ENCODE peak calls at places on chromosome 1, in ten cellular contexts. One of them, this sample, is unnamed.

GRCh38 chr1:76832521-76832920 is 34.8 kb upstream of the ST6GALNAC5 start:
- DNase-seq in astrocyte of the spinal cord: no peak
- DNase-seq in mammary epithelial cell: peak
- DNase-seq in heart right ventricle: no peak
- DNase-seq in AG04450: no peak
- DNase-seq in lower leg skin: no peak
- DNase-seq in A673: no peak
- DNase-seq in lower lobe of right lung: no peak
- DNase-seq in osteocyte: no peak
- DNase-seq in adrenal gland: no peak
- DNase-seq in this sample: no peak

GRCh38 chr1:228393268-228393699 is 13.4 kb downstream of the TRIM11 start:
- DNase-seq in astrocyte of the spinal cord: peak
- DNase-seq in mammary epithelial cell: no peak
- DNase-seq in heart right ventricle: peak
- DNase-seq in AG04450: peak
- DNase-seq in lower leg skin: peak
- DNase-seq in A673: peak
- DNase-seq in lower lobe of right lung: peak
- DNase-seq in osteocyte: no peak
- DNase-seq in adrenal gland: peak
- DNase-seq in this sample: no peak

GRCh38 chr1:26358411-26359384 is 4.8 kb upstream of the CRYBG2 start:
- DNase-seq in astrocyte of the spinal cord: no peak
- DNase-seq in mammary epithelial cell: peak
- DNase-seq in heart right ventricle: no peak
- DNase-seq in AG04450: no peak
- DNase-seq in lower leg skin: no peak
- DNase-seq in A673: no peak
- DNase-seq in lower lobe of right lung: no peak
- DNase-seq in osteocyte: no peak
- DNase-seq in adrenal gland: no peak
- DNase-seq in this sample: no peak

GRCh38 chr1:192445849-192446489 is 129.2 kb downstream of the RGS21 start:
- DNase-seq in astrocyte of the spinal cord: peak
- DNase-seq in mammary epithelial cell: peak
- DNase-seq in heart right ventricle: no peak
- DNase-seq in AG04450: peak
- DNase-seq in lower leg skin: no peak
- DNase-seq in A673: peak
- DNase-seq in lower lobe of right lung: no peak
- DNase-seq in osteocyte: no peak
- DNase-seq in adrenal gland: peak
- DNase-seq in this sample: peak

GRCh38 chr1:170340259-170340658 is 191.7 kb upstream of the GORAB start:
- DNase-seq in astrocyte of the spinal cord: no peak
- DNase-seq in mammary epithelial cell: no peak
- DNase-seq in heart right ventricle: no peak
- DNase-seq in AG04450: no peak
- DNase-seq in lower leg skin: no peak
- DNase-seq in A673: no peak
- DNase-seq in lower lobe of right lung: no peak
- DNase-seq in osteocyte: no peak
- DNase-seq in adrenal gland: no peak
- DNase-seq in this sample: no peak

GRCh38 chr1:205666372-205667166 is 13.7 kb downstream of the SLC45A3 start:
- DNase-seq in astrocyte of the spinal cord: no peak
- DNase-seq in mammary epithelial cell: no peak
- DNase-seq in heart right ventricle: no peak
- DNase-seq in AG04450: no peak
- DNase-seq in lower leg skin: no peak
- DNase-seq in A673: no peak
- DNase-seq in lower lobe of right lung: no peak
- DNase-seq in osteocyte: no peak
- DNase-seq in adrenal gland: no peak
- DNase-seq in this sample: no peak

GRCh38 chr1:61081637-61082335 is 575 bp upstream of the NFIA start:
- DNase-seq in astrocyte of the spinal cord: peak
- DNase-seq in mammary epithelial cell: no peak
- DNase-seq in heart right ventricle: peak
- DNase-seq in AG04450: no peak
- DNase-seq in lower leg skin: peak
- DNase-seq in A673: peak
- DNase-seq in lower lobe of right lung: peak
- DNase-seq in osteocyte: no peak
- DNase-seq in adrenal gland: peak
- DNase-seq in this sample: peak

GRCh38 chr1:204065174-204065985 is 7.5 kb upstream of the SOX13 start:
- DNase-seq in astrocyte of the spinal cord: peak
- DNase-seq in mammary epithelial cell: no peak
- DNase-seq in heart right ventricle: peak
- DNase-seq in AG04450: no peak
- DNase-seq in lower leg skin: no peak
- DNase-seq in A673: peak
- DNase-seq in lower lobe of right lung: no peak
- DNase-seq in osteocyte: no peak
- DNase-seq in adrenal gland: peak
- DNase-seq in this sample: no peak

GRCh38 chr1:114428083-114428754 is 82.8 kb downstream of the TRIM33 start:
- DNase-seq in astrocyte of the spinal cord: peak
- DNase-seq in mammary epithelial cell: no peak
- DNase-seq in heart right ventricle: no peak
- DNase-seq in AG04450: no peak
- DNase-seq in lower leg skin: no peak
- DNase-seq in A673: peak
- DNase-seq in lower lobe of right lung: no peak
- DNase-seq in osteocyte: no peak
- DNase-seq in adrenal gland: no peak
- DNase-seq in this sample: no peak

GRCh38 chr1:3727825-3728776 is 24.1 kb upstream of the CCDC27 start:
- DNase-seq in astrocyte of the spinal cord: no peak
- DNase-seq in mammary epithelial cell: no peak
- DNase-seq in heart right ventricle: peak
- DNase-seq in AG04450: no peak
- DNase-seq in lower leg skin: no peak
- DNase-seq in A673: no peak
- DNase-seq in lower lobe of right lung: no peak
- DNase-seq in osteocyte: no peak
- DNase-seq in adrenal gland: no peak
- DNase-seq in this sample: no peak

GRCh38 chr1:89836252-89836996 is 15.6 kb downstream of the LRRC8D start:
- DNase-seq in astrocyte of the spinal cord: no peak
- DNase-seq in mammary epithelial cell: no peak
- DNase-seq in heart right ventricle: no peak
- DNase-seq in AG04450: no peak
- DNase-seq in lower leg skin: no peak
- DNase-seq in A673: no peak
- DNase-seq in lower lobe of right lung: no peak
- DNase-seq in osteocyte: no peak
- DNase-seq in adrenal gland: no peak
- DNase-seq in this sample: no peak

GRCh38 chr1:47587891-47588582 is 150.2 kb downstream of the FOXD2 start:
- DNase-seq in astrocyte of the spinal cord: no peak
- DNase-seq in mammary epithelial cell: no peak
- DNase-seq in heart right ventricle: peak
- DNase-seq in AG04450: no peak
- DNase-seq in lower leg skin: peak
- DNase-seq in A673: no peak
- DNase-seq in lower lobe of right lung: no peak
- DNase-seq in osteocyte: peak
- DNase-seq in adrenal gland: peak
- DNase-seq in this sample: no peak

GRCh38 chr1:70977575-70977974 is 70.0 kb downstream of the PTGER3 start:
- DNase-seq in astrocyte of the spinal cord: no peak
- DNase-seq in mammary epithelial cell: no peak
- DNase-seq in heart right ventricle: no peak
- DNase-seq in AG04450: no peak
- DNase-seq in lower leg skin: no peak
- DNase-seq in A673: no peak
- DNase-seq in lower lobe of right lung: no peak
- DNase-seq in osteocyte: no peak
- DNase-seq in adrenal gland: no peak
- DNase-seq in this sample: no peak
- TF ChIP-seq CTCF in astrocyte of the spinal cord: no peak
- TF ChIP-seq CTCF in mammary epithelial cell: no peak
- TF ChIP-seq CTCF in heart right ventricle: no peak
- TF ChIP-seq CTCF in AG04450: no peak
- TF ChIP-seq CTCF in lower leg skin: no peak
- TF ChIP-seq CTCF in A673: no peak
- TF ChIP-seq CTCF in lower lobe of right lung: no peak
- TF ChIP-seq CTCF in osteocyte: no peak
- TF ChIP-seq CTCF in adrenal gland: no peak
- TF ChIP-seq CTCF in this sample: no peak

DNA sequence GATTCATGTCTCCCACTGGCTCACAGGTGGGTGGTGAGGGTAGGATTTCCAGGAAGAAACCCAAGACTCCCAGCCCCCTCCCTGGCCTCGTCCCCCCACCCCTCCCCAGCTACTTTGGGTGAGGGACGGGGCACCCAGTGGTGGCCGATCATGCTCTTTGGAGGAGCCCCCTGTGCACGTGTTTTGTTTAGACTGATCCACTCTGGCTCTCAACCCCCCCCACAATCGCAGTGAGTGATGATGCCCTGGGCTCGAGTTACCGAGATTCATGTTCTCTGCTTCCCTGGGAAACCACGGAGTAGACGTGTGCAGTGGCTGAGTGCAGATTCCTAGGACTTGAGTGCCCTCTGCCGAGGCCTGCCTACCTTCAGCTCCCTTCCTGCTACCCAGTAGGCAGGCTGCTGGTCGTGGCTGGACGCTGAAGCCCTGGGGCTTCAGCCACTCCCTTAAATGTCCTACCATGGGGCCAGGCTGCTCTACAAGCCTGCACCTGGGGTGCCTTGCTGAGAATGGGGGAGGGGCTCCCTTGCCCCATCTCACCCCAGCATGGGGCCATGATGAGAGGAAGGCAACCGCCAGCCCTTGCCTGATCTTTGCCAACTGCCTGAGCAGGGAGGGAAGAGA is 3.9 kb upstream of the GRIK3 start:
- DNase-seq in astrocyte of the spinal cord: no peak
- DNase-seq in mammary epithelial cell: peak
- DNase-seq in heart right ventricle: no peak
- DNase-seq in AG04450: no peak
- DNase-seq in lower leg skin: no peak
- DNase-seq in A673: peak
- DNase-seq in lower lobe of right lung: no peak
- DNase-seq in osteocyte: no peak
- DNase-seq in adrenal gland: peak
- DNase-seq in this sample: peak
- TF ChIP-seq CTCF in astrocyte of the spinal cord: no peak
- TF ChIP-seq CTCF in mammary epithelial cell: peak
- TF ChIP-seq CTCF in heart right ventricle: peak
- TF ChIP-seq CTCF in AG04450: no peak
- TF ChIP-seq CTCF in lower leg skin: no peak
- TF ChIP-seq CTCF in A673: peak
- TF ChIP-seq CTCF in lower lobe of right lung: no peak
- TF ChIP-seq CTCF in osteocyte: no peak
- TF ChIP-seq CTCF in adrenal gland: no peak
- TF ChIP-seq CTCF in this sample: peak

DNA sequence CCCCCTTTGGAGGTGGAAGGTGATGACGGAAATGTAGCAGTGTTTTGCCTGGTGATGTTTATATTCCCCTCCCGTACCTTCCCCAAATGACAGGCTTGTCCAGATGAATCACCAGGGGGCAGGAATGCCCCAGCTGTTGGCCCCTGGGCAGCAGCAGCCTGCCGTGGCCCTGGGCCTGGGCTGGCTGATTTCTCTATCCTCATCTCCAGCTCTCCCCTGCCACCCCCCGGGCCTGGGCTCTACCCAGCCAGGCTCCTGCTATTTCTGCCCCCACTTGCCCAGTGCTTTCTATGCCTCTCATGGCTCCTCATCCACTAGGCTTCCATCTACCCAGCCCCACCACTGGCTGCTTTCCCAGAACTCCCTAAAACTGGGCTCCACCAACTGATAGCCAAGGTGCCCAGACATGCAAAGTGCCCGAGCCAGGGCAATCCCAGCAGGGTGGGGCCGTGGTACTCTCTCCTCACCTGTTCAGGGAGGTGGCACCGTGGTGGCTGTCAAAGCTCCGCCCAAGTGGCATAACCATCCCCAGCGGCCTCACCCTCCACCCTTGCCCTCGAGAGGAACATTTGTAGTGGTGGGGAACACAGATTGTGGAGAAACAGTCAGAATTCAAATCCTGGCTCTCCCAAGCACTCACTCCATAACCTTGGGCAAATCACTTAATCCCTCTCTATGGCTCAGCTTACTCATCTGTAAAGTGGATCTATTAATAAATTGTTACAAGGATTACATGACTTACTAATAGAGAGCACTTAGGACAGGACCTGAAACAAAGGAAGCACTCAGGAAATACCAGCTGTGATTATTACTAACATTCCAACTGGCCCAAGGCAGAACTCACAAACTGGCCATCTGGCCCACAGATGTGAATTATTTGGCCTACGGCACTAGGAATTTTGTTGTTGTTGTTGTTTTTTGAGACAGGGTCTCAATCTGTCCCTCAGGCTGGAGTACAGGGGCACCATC is 12.8 kb upstream of the ECE1 start:
- DNase-seq in astrocyte of the spinal cord: peak
- DNase-seq in mammary epithelial cell: peak
- DNase-seq in heart right ventricle: no peak
- DNase-seq in AG04450: peak
- DNase-seq in lower leg skin: no peak
- DNase-seq in A673: no peak
- DNase-seq in lower lobe of right lung: no peak
- DNase-seq in osteocyte: no peak
- DNase-seq in adrenal gland: no peak
- DNase-seq in this sample: no peak
- TF ChIP-seq CTCF in astrocyte of the spinal cord: no peak
- TF ChIP-seq CTCF in mammary epithelial cell: peak
- TF ChIP-seq CTCF in heart right ventricle: no peak
- TF ChIP-seq CTCF in AG04450: peak
- TF ChIP-seq CTCF in lower leg skin: no peak
- TF ChIP-seq CTCF in A673: no peak
- TF ChIP-seq CTCF in lower lobe of right lung: no peak
- TF ChIP-seq CTCF in osteocyte: peak
- TF ChIP-seq CTCF in adrenal gland: peak
- TF ChIP-seq CTCF in this sample: no peak

DNA sequence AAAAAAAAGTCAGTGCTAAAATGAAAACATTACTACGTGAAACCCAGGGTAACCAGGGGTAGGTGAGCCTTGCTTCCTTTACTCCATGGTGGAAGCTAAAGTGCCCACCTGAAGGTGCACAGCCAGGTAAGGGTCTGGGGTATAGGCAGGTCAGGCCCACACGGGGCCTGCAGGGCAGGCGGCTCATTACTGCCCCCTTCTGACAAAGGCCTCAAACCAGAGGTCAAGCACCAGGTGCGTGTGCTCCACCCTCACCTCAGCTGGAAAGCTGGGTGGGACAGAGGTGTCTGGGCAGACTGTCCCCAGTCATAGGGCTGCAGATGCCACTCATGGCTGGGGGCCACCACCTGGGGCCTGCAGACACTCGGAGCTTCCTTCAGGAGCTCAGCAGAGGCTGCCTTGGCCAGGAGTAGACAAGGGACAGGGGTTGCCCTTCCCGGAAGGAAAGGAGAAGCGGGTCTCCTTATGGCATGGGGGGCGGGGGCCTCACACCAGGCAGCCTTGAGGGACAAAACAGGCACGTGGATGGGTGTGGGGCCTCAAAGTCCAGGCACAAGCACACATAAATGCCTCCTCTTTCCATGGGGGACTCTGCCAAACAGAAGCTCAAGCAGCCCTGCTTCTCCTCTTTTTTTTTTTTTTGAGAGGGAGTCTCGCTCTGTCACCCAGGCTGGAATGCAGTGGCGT is 36.2 kb downstream of the ACOT7 start:
- DNase-seq in astrocyte of the spinal cord: no peak
- DNase-seq in mammary epithelial cell: no peak
- DNase-seq in heart right ventricle: no peak
- DNase-seq in AG04450: no peak
- DNase-seq in lower leg skin: no peak
- DNase-seq in A673: no peak
- DNase-seq in lower lobe of right lung: no peak
- DNase-seq in osteocyte: no peak
- DNase-seq in adrenal gland: no peak
- DNase-seq in this sample: no peak
- TF ChIP-seq CTCF in astrocyte of the spinal cord: peak
- TF ChIP-seq CTCF in mammary epithelial cell: no peak
- TF ChIP-seq CTCF in heart right ventricle: peak
- TF ChIP-seq CTCF in AG04450: peak
- TF ChIP-seq CTCF in lower leg skin: no peak
- TF ChIP-seq CTCF in A673: peak
- TF ChIP-seq CTCF in lower lobe of right lung: no peak
- TF ChIP-seq CTCF in osteocyte: peak
- TF ChIP-seq CTCF in adrenal gland: no peak
- TF ChIP-seq CTCF in this sample: no peak